ENCODE peak calls at places on chromosomes 6 and 20, in six cellular contexts. Y is HCT116, A is mammary epithelial cell, E is PC-9, T is IMR-90, J is trophoblast cell. D is an unnamed sample. For H3K4me1, the result is how much of the 10 kb centered on the place peaks cover.

GRCh38 chr6:18536693-18537092 is 149.5 kb downstream of the RNF144B start:
- DNase-seq in Y (no peak), A (no peak), E (no peak), T (no peak), J (no peak), D (no peak)

GRCh38 chr20:45323731-45324130 is 15.6 kb upstream of the MATN4 start:
- DNase-seq in Y (no peak), A (peak), E (no peak), T (peak), J (peak), D (no peak)

GRCh38 chr6:118350881-118351430 is 197.1 kb upstream of the PLN start:
- DNase-seq in Y (no peak), A (no peak), E (no peak), T (peak), J (no peak), D (peak)

GRCh38 chr6:134229520-134229919 is 88.4 kb downstream of the SGK1 start:
- DNase-seq in Y (no peak), A (no peak), E (no peak), T (no peak), J (no peak), D (no peak)

GRCh38 chr6:149389509-149390297 is 10.4 kb upstream of the SUMO4 start:
- DNase-seq in Y (no peak), A (no peak), E (no peak), T (no peak), J (peak), D (no peak)

GRCh38 chr20:3847419-3847940 is 846 bp downstream of the MAVS start:
- DNase-seq in Y (no peak), A (peak), E (no peak), T (no peak), J (no peak), D (no peak)

GRCh38 chr6:91366781-91367180 is 779.9 kb upstream of the MAP3K7 start:
- DNase-seq in Y (no peak), A (no peak), E (no peak), T (no peak), J (peak), D (peak)

GRCh38 chr6:113361014-113361645 is 496.0 kb upstream of the MARCKS start:
- DNase-seq in Y (peak), A (peak), E (peak), T (peak), J (no peak), D (no peak)

GRCh38 chr20:38229376-38230252 is 30.9 kb downstream of the KIAA1755 start:
- DNase-seq in Y (no peak), A (no peak), E (peak), T (no peak), J (peak), D (no peak)

GRCh38 chr6:64539917-64540316 is 904.3 kb downstream of the PHF3 start:
- DNase-seq in Y (no peak), A (no peak), E (no peak), T (no peak), J (no peak), D (no peak)

GRCh38 chr20:4951299-4951698 is 50.0 kb downstream of the SLC23A2 start:
- DNase-seq in Y (peak), A (peak), E (peak), T (peak), J (no peak), D (peak)

GRCh38 chr20:22686097-22686496 is 101.7 kb upstream of the FOXA2 start:
- DNase-seq in Y (peak), A (peak), E (peak), T (peak), J (peak), D (peak)

GRCh38 chr6:112259337-112259675 is 4.9 kb upstream of the LAMA4 start:
- DNase-seq in Y (no peak), A (no peak), E (no peak), T (no peak), J (no peak), D (no peak)

GRCh38 chr6:116329156-116329555 is 41.6 kb upstream of the DSE start:
- DNase-seq in Y (no peak), A (no peak), E (no peak), T (peak), J (peak), D (no peak)

GRCh38 chr6:116328528-116328903 is 42.2 kb upstream of the DSE start:
- DNase-seq in Y (no peak), A (no peak), E (no peak), T (peak), J (no peak), D (no peak)

GRCh38 chr6:116326392-116326717 is 44.4 kb upstream of the DSE start:
- DNase-seq in Y (no peak), A (no peak), E (no peak), T (no peak), J (no peak), D (no peak)

GRCh38 chr6:116330511-116330910 is 40.2 kb upstream of the DSE start:
- DNase-seq in Y (no peak), A (peak), E (no peak), T (peak), J (no peak), D (no peak)

GRCh38 chr6:116327803-116328527 is 42.8 kb upstream of the DSE start:
- DNase-seq in Y (no peak), A (no peak), E (no peak), T (peak), J (no peak), D (no peak)
- H2AFZ ChIP-seq in Y (no peak), A (no peak), E (no peak), T (no peak), J (no peak), D (no peak)

GRCh38 chr6:137214931-137215330 is 4.3 kb downstream of the IFNGR1 start:
- DNase-seq in Y (no peak), A (peak), E (no peak), T (no peak), J (peak), D (no peak)

GRCh38 chr6:137211910-137212309 is 7.3 kb downstream of the IFNGR1 start:
- DNase-seq in Y (no peak), A (no peak), E (no peak), T (no peak), J (no peak), D (no peak)

GRCh38 chr6:137210903-137211302 is 8.3 kb downstream of the IFNGR1 start:
- DNase-seq in Y (no peak), A (no peak), E (no peak), T (peak), J (no peak), D (no peak)

GRCh38 chr6:137213813-137214212 is 5.4 kb downstream of the IFNGR1 start:
- DNase-seq in Y (no peak), A (no peak), E (no peak), T (no peak), J (no peak), D (no peak)

DNA sequence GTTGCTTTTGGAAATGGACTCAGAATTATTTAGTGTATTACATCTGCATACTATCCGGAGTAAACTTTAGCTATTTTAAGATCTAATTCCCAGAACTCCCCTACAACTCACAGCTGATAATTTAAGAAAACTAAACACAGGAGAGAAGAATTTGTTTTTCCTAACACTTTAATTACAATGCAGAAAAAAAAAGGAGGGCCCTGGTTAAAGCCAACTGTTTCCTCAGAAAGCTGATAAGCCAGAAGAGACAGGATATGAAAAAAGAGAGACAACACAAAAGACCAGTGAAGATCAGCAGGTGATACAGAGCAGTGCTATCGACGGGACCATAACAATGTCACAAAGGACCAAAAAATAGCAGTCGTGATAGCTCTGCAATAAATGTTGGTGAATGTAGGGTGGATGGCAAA is 5.8 kb downstream of the IFNGR1 start:
- DNase-seq in Y (no peak), A (no peak), E (no peak), T (no peak), J (no peak), D (no peak)
- H3K4me1 ChIP-seq in Y (under half), A (under half), E (under half), T (under half), J (under half), D (under half)

GRCh38 chr6:142716097-142716496 is 228.9 kb downstream of the HIVEP2 start:
- DNase-seq in Y (no peak), A (no peak), E (no peak), T (no peak), J (no peak), D (no peak)
- H2AFZ ChIP-seq in Y (no peak), A (no peak), E (no peak), T (no peak), J (no peak), D (no peak)

DNA sequence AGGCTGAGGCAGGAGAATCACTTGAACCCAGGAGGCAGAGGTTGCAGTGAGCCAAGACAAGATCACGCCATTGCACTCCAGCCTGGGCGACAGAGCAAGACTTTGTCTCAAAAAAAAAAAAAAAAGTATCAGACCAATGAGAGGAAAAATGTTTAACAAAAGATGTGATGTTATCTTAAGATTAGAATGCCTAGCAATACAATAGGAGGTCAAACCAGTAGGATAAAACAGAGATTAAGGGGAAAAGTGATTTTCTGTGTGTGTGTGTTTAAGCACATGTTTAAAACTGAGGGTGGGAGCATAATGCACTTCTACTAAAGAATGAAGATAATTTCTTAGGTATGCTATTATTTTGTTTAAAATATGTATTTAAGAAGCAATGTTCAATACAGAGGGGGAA is 17.9 kb downstream of the COL19A1 start:
- DNase-seq in Y (no peak), A (no peak), E (no peak), T (no peak), J (no peak), D (no peak)
- H3K4me1 ChIP-seq in Y (under half), A (under half), E (under half), T (under half), J (under half), D (under half)

GRCh38 chr20:59743767-59744485 is 139.6 kb downstream of the PHACTR3 start:
- DNase-seq in Y (peak), A (no peak), E (no peak), T (no peak), J (no peak), D (no peak)
- H2AFZ ChIP-seq in Y (no peak), A (no peak), E (no peak), T (no peak), J (no peak), D (no peak)

DNA sequence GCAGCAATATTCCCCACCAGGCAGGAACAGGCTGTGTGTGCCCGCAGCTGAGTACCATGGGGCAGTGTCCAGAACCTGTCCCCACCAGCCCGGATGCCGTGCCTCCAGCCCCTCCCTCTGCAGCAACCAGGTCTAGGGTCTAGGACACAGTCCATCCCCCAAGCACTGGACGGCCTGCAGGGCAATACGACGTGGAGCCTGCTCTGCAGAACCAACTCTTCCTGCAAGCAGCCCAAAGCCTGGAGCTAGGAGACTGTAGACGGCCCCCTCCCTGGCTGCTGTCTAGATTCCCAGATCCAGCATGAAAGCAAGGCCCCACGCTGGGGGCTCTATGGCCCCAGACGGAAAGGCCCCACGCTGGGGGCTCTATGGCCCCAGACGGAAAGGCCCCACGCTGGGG is 128.2 kb upstream of the AFDN start:
- DNase-seq in Y (no peak), A (no peak), E (no peak), T (no peak), J (no peak), D (no peak)
- H3K4me1 ChIP-seq in Y (under half), A (under half), E (under half), T (under half), J (under half), D (under half)

DNA sequence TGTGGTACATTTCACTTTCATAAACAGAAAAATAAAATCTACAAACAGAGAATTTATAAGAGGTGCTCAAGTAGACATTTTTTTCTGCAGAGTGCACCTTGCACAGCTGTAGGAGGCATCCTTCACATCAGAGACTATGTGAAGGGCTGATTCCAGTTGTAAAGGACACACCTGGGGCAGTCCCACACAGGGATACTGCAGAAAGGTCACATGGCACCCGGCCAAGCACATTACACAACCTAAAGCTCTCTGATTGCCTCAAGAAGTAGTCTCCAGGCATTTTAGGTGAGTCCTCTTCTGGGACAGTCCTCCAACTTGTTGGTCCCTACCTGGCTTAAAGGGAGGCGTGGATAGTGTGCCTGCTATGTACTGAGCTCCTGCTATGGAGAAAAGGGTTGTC is 502.9 kb upstream of the NOX3 start:
- DNase-seq in Y (no peak), A (no peak), E (peak), T (no peak), J (no peak), D (peak)
- H2AFZ ChIP-seq in Y (no peak), A (no peak), E (no peak), T (no peak), J (no peak), D (no peak)

D was measured in hepatocyte.